ENCODE peak calls at places on chromosomes 16 and 17, in four cellular contexts. V is naive thymus-derived CD4-positive, alpha-beta T cell; R is T-helper 17 cell; W is stimulated activated CD8-positive, alpha-beta memory T cell treated with anti-CD3 and anti-CD28 coated beads, Interleukin-7, amount 100 ng/mL, for 48 hours. E is an unnamed sample.

GRCh38 chr16:74107795-74108610 is 188.6 kb upstream of the PSMD7 start:
- DNase-seq in V (no peak), W (peak; percentile 15), R (no peak), E (no peak)

GRCh38 chr17:17043668-17044226 is 1.5 kb downstream of the MPRIP start:
- DNase-seq in W (no peak), R (no peak), V (no peak), E (no peak)

GRCh38 chr17:48429638-48430586 is at the start of gene SKAP1:
- DNase-seq in R (peak; percentile 61), V (peak; percentile 59), W (no peak), E (peak; percentile 75)

GRCh38 chr16:55988013-55988412 is 112.8 kb upstream of the CES5A start:
- DNase-seq in V (no peak), R (no peak), W (no peak), E (no peak)

GRCh38 chr17:6471531-6472465 is 27.5 kb downstream of the PIMREG start:
- DNase-seq in R (no peak), V (no peak), W (no peak), E (no peak)

GRCh38 chr16:24800586-24800985 is 45.2 kb upstream of the SLC5A11 start:
- DNase-seq in V (no peak), W (no peak), R (no peak), E (no peak)

GRCh38 chr17:76384222-76384986 is at the start of gene SPHK1:
- DNase-seq in R (no peak), W (peak; percentile 47), V (no peak), E (peak; percentile 68)

GRCh38 chr16:28513484-28514181 is 7.0 kb upstream of the IL27 start:
- DNase-seq in R (no peak), V (no peak), W (no peak), E (no peak)

GRCh38 chr16:31219154-31219741 is 2.3 kb upstream of the PYDC1 start:
- DNase-seq in V (no peak), W (no peak), R (no peak), E (no peak)

GRCh38 chr17:2368383-2368782 is 31.1 kb downstream of the SGSM2 start:
- DNase-seq in R (no peak), V (no peak), W (no peak), E (no peak)

E was measured in immature natural killer cell.